ENCODE peak calls at places on chromosomes 13 and 19, in four cellular contexts. Y, T, F and S are unnamed samples.

GRCh38 chr13:93758575-93758974 is 532.0 kb downstream of the GPC6 start:
- DNase-seq in Y (no peak), T (no peak), F (no peak), S (no peak)

GRCh38 chr13:58949646-58950045 is 1214.1 kb downstream of the DIAPH3 start:
- DNase-seq in Y (no peak), T (peak; percentile 1), F (peak; percentile 11), S (no peak)

GRCh38 chr19:4064073-4064550 is 2.6 kb downstream of the ZBTB7A start:
- DNase-seq in Y (no peak), T (peak; percentile 64), F (no peak), S (no peak)

GRCh38 chr13:31442605-31443004 is 242.8 kb downstream of the B3GLCT start:
- DNase-seq in Y (no peak), T (peak; percentile 25), F (no peak), S (no peak)

GRCh38 chr19:33438016-33438671 is 64.6 kb downstream of the CEBPG start:
- DNase-seq in Y (peak; percentile 33), T (no peak), F (no peak), S (no peak)

GRCh38 chr13:67792151-67792665 is 562.1 kb upstream of the PCDH9 start:
- DNase-seq in Y (no peak), T (peak; percentile 1), F (no peak), S (no peak)

GRCh38 chr13:60013166-60013565 is 150.6 kb downstream of the DIAPH3 start:
- DNase-seq in Y (no peak), T (no peak), F (no peak), S (no peak)

GRCh38 chr19:41638624-41639023 is 11.8 kb upstream of the CEACAM4 start:
- DNase-seq in Y (no peak), T (no peak), F (no peak), S (no peak)

GRCh38 chr13:109586509-109587346 is 199.7 kb downstream of the IRS2 start:
- DNase-seq in Y (no peak), T (peak; percentile 18), F (no peak), S (no peak)

GRCh38 chr19:535017-535835 is 3.7 kb downstream of the CDC34 start:
- DNase-seq in Y (no peak), T (peak; percentile 91), F (no peak), S (no peak)

GRCh38 chr19:7868671-7869452 is 5.3 kb downstream of the PRR36 start:
- DNase-seq in Y (peak; percentile 41), T (peak; percentile 90), F (peak; percentile 88), S (peak; percentile 68)